ENCODE peak calls at places on chromosomes 4 and X, in seven cellular contexts. H is transverse colon; R is CD4-positive, alpha-beta memory T cell; M is lung; B is tibial artery; K is GM12878; E is heart right ventricle. J is an unnamed sample.

GRCh38 chrX:15043538-15043937 is 170.3 kb downstream of the MOSPD2 start:
- DNase-seq in B (no peak), R (no peak), H (no peak), K (peak; percentile 5), M (no peak), E (no peak), J (no peak)

GRCh38 chr4:159273126-159273438 is 170.2 kb downstream of the RAPGEF2 start:
- DNase-seq in K (no peak), R (no peak), M (no peak), E (peak; percentile 68), B (no peak), H (no peak), J (no peak)

GRCh38 chrX:55120767-55121358 is 32.0 kb downstream of the PAGE2 start:
- DNase-seq in R (no peak), B (no peak), H (no peak), M (no peak), E (no peak), K (no peak), J (no peak)

GRCh38 chrX:19678941-19679340 is 163.6 kb upstream of the MAP3K15 start:
- DNase-seq in M (no peak), K (peak; percentile 13), R (peak; percentile 42), B (no peak), H (no peak), E (no peak), J (no peak)

GRCh38 chr4:139024686-139025085 is 9.1 kb downstream of the NOCT start:
- DNase-seq in K (no peak), H (no peak), E (no peak), R (no peak), B (no peak), M (no peak), J (no peak)

GRCh38 chr4:126938023-126938422 is 694.7 kb upstream of the INTU start:
- DNase-seq in K (no peak), M (no peak), R (no peak), B (no peak), H (no peak), E (no peak), J (no peak)

GRCh38 chr4:43882470-43882869 is 566.1 kb downstream of the KCTD8 start:
- DNase-seq in R (no peak), E (no peak), K (no peak), H (no peak), B (no peak), M (no peak), J (no peak)

GRCh38 chr4:27861381-27861787 is 1000.7 kb downstream of the STIM2 start:
- DNase-seq in R (no peak), H (no peak), E (peak; percentile 4), M (no peak), K (no peak), B (no peak), J (peak; percentile 1)

GRCh38 chr4:168868044-168868855 is 141.8 kb downstream of the CBR4 start:
- DNase-seq in B (no peak), R (no peak), M (no peak), K (no peak), E (no peak), H (no peak), J (no peak)

GRCh38 chrX:11429543-11430085 is 136.4 kb downstream of the AMELX start:
- DNase-seq in H (no peak), B (no peak), R (no peak), M (no peak), K (no peak), E (no peak), J (no peak)

GRCh38 chr4:171017596-171017995 is 795.6 kb upstream of the GALNTL6 start:
- DNase-seq in E (no peak), H (no peak), K (no peak), M (no peak), R (no peak), B (no peak), J (no peak)

GRCh38 chr4:18440527-18441215 is 419.1 kb upstream of the LCORL start:
- DNase-seq in E (no peak), K (no peak), M (no peak), B (no peak), R (no peak), H (no peak), J (no peak)

GRCh38 chr4:122003335-122003734 is 51.5 kb upstream of the TRPC3 start:
- DNase-seq in R (peak; percentile 33), K (peak; percentile 11), H (peak; percentile 48), B (no peak), E (no peak), M (no peak), J (no peak)

GRCh38 chrX:80929251-80929650 is 119.6 kb upstream of the BRWD3 start:
- DNase-seq in M (no peak), H (no peak), R (no peak), B (no peak), E (no peak), K (no peak), J (no peak)

GRCh38 chr4:41572414-41572986 is 34.5 kb downstream of the LIMCH1 start:
- DNase-seq in H (no peak), E (no peak), K (no peak), M (no peak), R (no peak), B (no peak), J (no peak)

GRCh38 chrX:19897087-19897486 is 9.7 kb upstream of the SH3KBP1 start:
- DNase-seq in R (no peak), K (no peak), E (no peak), H (no peak), M (no peak), B (no peak), J (no peak)

GRCh38 chrX:115029869-115030564 is 12.6 kb upstream of the IL13RA2 start:
- DNase-seq in K (no peak), M (no peak), R (no peak), E (peak; percentile 6), H (no peak), B (no peak), J (no peak)

GRCh38 chr4:140705625-140706275 is 50.4 kb downstream of the TBC1D9 start:
- DNase-seq in K (no peak), B (no peak), H (no peak), M (no peak), R (no peak), E (no peak), J (no peak)

GRCh38 chr4:24922416-24922815 is 9.6 kb upstream of the CCDC149 start:
- DNase-seq in M (no peak), R (no peak), B (no peak), E (no peak), H (no peak), K (no peak), J (no peak)

GRCh38 chr4:26786916-26787315 is 73.7 kb upstream of the STIM2 start:
- DNase-seq in R (no peak), H (no peak), B (no peak), M (no peak), K (no peak), E (no peak), J (no peak)
- H3K27ac ChIP-seq in R (no peak overlapping the region), H (no peak overlapping the region), B (no peak overlapping the region), M (no peak overlapping the region), K (no peak overlapping the region), E (peak overlapping the region; percentile 23), J (no peak overlapping the region)

GRCh38 chrX:13837290-13837745 is 20.4 kb upstream of the GPM6B start:
- DNase-seq in M (no peak), B (no peak), R (no peak), K (no peak), H (no peak), E (no peak), J (peak; percentile 26)

GRCh38 chrX:13835825-13836224 is 18.9 kb upstream of the GPM6B start:
- DNase-seq in R (no peak), K (no peak), H (no peak), M (no peak), E (no peak), B (no peak), J (no peak)

GRCh38 chrX:13836575-13836974 is 19.7 kb upstream of the GPM6B start:
- DNase-seq in B (no peak), R (no peak), M (no peak), E (no peak), H (no peak), K (no peak), J (no peak)

GRCh38 chrX:13843150-13843721 is 26.3 kb upstream of the GPM6B start:
- DNase-seq in M (no peak), H (no peak), R (no peak), K (no peak), E (no peak), B (no peak), J (no peak)

DNA sequence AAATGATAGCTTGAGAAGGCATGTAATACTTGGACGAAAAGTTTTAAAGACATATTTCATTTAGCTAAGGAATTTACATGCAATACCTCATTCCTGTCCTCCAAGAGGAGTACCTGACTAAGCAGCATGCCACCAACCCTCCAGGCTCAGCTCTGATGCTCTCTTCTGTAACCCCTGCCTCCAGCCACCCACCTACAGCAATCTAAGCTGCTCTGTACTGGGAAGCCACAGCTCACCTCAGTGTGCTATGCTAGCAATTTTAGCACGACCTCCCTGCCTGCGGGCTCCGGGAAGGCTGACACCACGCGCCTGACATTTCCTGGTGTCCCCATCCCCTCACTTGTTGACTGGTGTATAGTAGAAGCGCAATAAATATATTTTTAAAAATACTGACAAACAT is 23.2 kb upstream of the GPM6B start:
- DNase-seq in B (no peak), E (no peak), H (no peak), K (no peak), R (no peak), M (no peak), J (no peak)
- H3K27ac ChIP-seq in B (no peak overlapping the region), E (no peak overlapping the region), H (no peak overlapping the region), K (no peak overlapping the region), R (no peak overlapping the region), M (no peak overlapping the region), J (no peak overlapping the region)

DNA sequence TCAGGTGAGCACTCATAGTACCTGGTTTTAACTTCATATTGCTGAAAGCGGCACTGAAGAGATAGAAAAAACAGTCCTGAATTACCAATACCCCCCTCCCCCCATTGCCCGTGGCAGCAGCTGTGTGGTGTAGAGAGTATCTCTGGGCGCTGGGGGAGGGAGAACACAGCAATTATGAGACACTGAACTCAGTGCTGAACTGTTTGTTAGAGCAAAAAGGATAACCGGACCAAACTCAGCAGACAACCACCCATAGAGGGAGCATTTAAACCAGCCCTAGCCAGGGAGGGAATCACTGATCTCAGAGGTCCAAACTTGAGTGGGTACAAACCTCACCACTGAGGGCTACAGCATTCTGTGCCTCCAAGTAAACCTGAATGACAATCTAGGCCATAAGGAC is 457.4 kb upstream of the TEX13C start:
- DNase-seq in H (no peak), E (no peak), M (no peak), R (no peak), B (no peak), K (no peak), J (no peak)
- H3K27ac ChIP-seq in H (no peak overlapping the region), E (no peak overlapping the region), M (no peak overlapping the region), R (no peak overlapping the region), B (no peak overlapping the region), K (no peak overlapping the region), J (no peak overlapping the region)

DNA sequence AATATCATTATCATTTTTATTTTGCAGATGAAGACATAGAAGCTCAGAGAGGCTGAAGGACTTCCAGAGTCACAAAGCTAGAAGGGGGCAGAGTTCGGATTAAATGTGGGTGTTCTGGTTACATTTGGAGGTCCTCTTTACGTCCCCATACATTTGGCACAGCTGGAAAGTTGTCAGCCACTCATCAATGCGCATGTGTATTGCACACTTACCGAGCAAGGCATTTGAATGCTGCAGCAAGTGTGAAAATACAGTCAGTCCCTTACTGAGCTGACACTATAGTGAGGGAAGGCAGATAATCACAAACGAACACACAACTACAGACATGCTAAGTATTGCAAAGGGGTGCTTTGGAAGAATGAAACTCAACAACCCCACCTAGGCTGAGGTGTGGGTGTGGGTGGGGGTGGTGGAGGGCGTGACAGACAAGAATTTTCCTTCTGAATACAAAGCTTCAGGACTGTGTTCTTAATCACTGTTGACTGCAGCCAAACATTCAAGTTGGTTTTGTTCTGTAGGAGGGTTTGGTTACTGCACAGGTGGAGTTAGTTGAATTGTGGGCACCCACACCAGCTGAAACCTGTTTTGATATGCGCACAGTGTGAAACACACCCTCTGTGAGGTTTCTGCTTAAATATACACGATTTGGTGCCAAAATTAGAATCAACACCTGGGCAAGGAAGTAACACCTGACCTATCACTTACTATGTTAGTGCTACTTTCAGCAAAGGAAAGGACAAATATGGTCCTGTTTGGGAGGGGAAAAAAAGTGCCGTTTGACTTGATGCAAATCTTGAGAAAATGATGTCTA is 72.4 kb downstream of the COQ2 start:
- DNase-seq in E (no peak), M (no peak), H (peak; percentile 71), B (no peak), R (peak; percentile 93), K (peak; percentile 90), J (no peak)
- H3K27ac ChIP-seq in E (no peak overlapping the region), M (no peak overlapping the region), H (peak overlapping the region; percentile 66), B (no peak overlapping the region), R (peak overlapping the region; percentile 45), K (peak overlapping the region; percentile 60), J (no peak overlapping the region)